ENCODE peak calls at places on chromosome 19, in eight cellular contexts. S is HEK293T; C is Peyer's patch; N is stimulated activated CD8-positive, alpha-beta memory T cell treated with anti-CD3 and anti-CD28 coated beads, Interleukin-4, amount 100 ng/mL, for 24 hours; A is T follicular helper cell; K is astrocyte of the hippocampus; X is Daoy; P is transverse colon. H is an unnamed sample.

GRCh38 chr19:6092329-6093286 is 17.7 kb downstream of the RFX2 start:
- DNase-seq in P (peak), N (no peak), X (peak), C (peak), S (peak), K (peak), A (no peak), H (no peak)

GRCh38 chr19:6091771-6092291 is 18.5 kb downstream of the RFX2 start:
- DNase-seq in C (no peak), A (no peak), P (peak), X (no peak), N (no peak), K (peak), S (no peak), H (no peak)

GRCh38 chr19:35899547-35900214 is 659 bp downstream of the NFKBID start:
- DNase-seq in N (peak), A (peak), X (peak), C (peak), P (peak), S (peak), K (peak), H (peak)

GRCh38 chr19:56314018-56314583 is 538 bp downstream of the ZSCAN5A start:
- DNase-seq in C (no peak), N (no peak), A (no peak), P (no peak), K (no peak), X (no peak), S (peak), H (no peak)

GRCh38 chr19:1068111-1069001 is 1.4 kb downstream of the ARHGAP45 start:
- DNase-seq in P (peak), A (no peak), S (no peak), K (no peak), C (no peak), X (no peak), N (no peak), H (peak)

GRCh38 chr19:49231389-49231788 is 73.8 kb downstream of the TRPM4 start:
- DNase-seq in C (no peak), X (no peak), N (no peak), S (no peak), A (no peak), K (no peak), P (no peak), H (no peak)

GRCh38 chr19:36497001-36497400 is 7.6 kb upstream of the ZNF566 start:
- DNase-seq in K (no peak), A (no peak), P (no peak), S (no peak), N (no peak), X (no peak), C (no peak), H (no peak)

GRCh38 chr19:33235269-33235995 is 9.8 kb upstream of the SLC7A10 start:
- DNase-seq in A (peak), N (peak), P (peak), X (peak), C (peak), K (peak), S (peak), H (peak)